ENCODE peak calls at places on chromosomes 7 and 10, in four cellular contexts. One of them, this sample, is unnamed.

GRCh38 chr10:31929986-31930675 is 1.5 kb upstream of the ARHGAP12 start:
- DNase-seq in IMR-90: no peak
- DNase-seq in H9: no peak
- DNase-seq in fibroblast of lung: peak; percentile 41
- DNase-seq in this sample: peak; percentile 36

GRCh38 chr10:62866451-62866850 is 50.3 kb upstream of the EGR2 start:
- DNase-seq in fibroblast of lung: no peak
- DNase-seq in IMR-90: no peak
- DNase-seq in H9: no peak
- DNase-seq in this sample: no peak

GRCh38 chr10:96043895-96044580 is 655 bp downstream of the CCNJ start:
- DNase-seq in fibroblast of lung: peak; percentile 31
- DNase-seq in IMR-90: peak; percentile 45
- DNase-seq in H9: peak; percentile 49
- DNase-seq in this sample: peak; percentile 70

GRCh38 chr7:114310344-114311118 is 104.1 kb upstream of the FOXP2 start:
- DNase-seq in fibroblast of lung: peak; percentile 2
- DNase-seq in IMR-90: no peak
- DNase-seq in H9: no peak
- DNase-seq in this sample: peak; percentile 13

GRCh38 chr7:6164491-6164890 is 107.9 kb downstream of the CYTH3 start:
- DNase-seq in IMR-90: no peak
- DNase-seq in H9: peak; percentile 74
- DNase-seq in fibroblast of lung: no peak
- DNase-seq in this sample: no peak

GRCh38 chr7:34281260-34281659 is 375.9 kb downstream of the BMPER start:
- DNase-seq in IMR-90: no peak
- DNase-seq in fibroblast of lung: no peak
- DNase-seq in H9: no peak
- DNase-seq in this sample: no peak

GRCh38 chr7:13948019-13948781 is 41.3 kb downstream of the ETV1 start:
- DNase-seq in H9: no peak
- DNase-seq in fibroblast of lung: no peak
- DNase-seq in IMR-90: no peak
- DNase-seq in this sample: no peak

GRCh38 chr10:124532106-124532641 is 70.6 kb downstream of the LHPP start:
- DNase-seq in IMR-90: no peak
- DNase-seq in H9: peak; percentile 90
- DNase-seq in fibroblast of lung: no peak
- DNase-seq in this sample: peak; percentile 20

GRCh38 chr10:71081912-71082311 is 130.5 kb upstream of the UNC5B start:
- DNase-seq in H9: no peak
- DNase-seq in IMR-90: no peak
- DNase-seq in fibroblast of lung: no peak
- DNase-seq in this sample: no peak

GRCh38 chr7:102467581-102468415 is 3.0 kb downstream of the LRWD1 start:
- DNase-seq in IMR-90: no peak
- DNase-seq in fibroblast of lung: no peak
- DNase-seq in H9: no peak
- DNase-seq in this sample: no peak

GRCh38 chr10:75402486-75403143 is 1.1 kb upstream of the ZNF503 start:
- DNase-seq in fibroblast of lung: no peak
- DNase-seq in H9: peak; percentile 59
- DNase-seq in IMR-90: no peak
- DNase-seq in this sample: peak; percentile 69

GRCh38 chr7:55155351-55156117 is 136.7 kb downstream of the EGFR start:
- DNase-seq in H9: no peak
- DNase-seq in IMR-90: no peak
- DNase-seq in fibroblast of lung: no peak
- DNase-seq in this sample: no peak

GRCh38 chr10:107104026-107104652 is 60.4 kb downstream of the SORCS1 start:
- DNase-seq in H9: no peak
- DNase-seq in fibroblast of lung: no peak
- DNase-seq in IMR-90: no peak
- DNase-seq in this sample: no peak

GRCh38 chr10:91197044-91197651 is 23.3 kb upstream of the PCGF5 start:
- DNase-seq in fibroblast of lung: peak; percentile 57
- DNase-seq in IMR-90: peak; percentile 53
- DNase-seq in H9: no peak
- DNase-seq in this sample: no peak

GRCh38 chr10:49643296-49644034 is 29.6 kb downstream of the CHAT start:
- DNase-seq in fibroblast of lung: no peak
- DNase-seq in IMR-90: no peak
- DNase-seq in H9: peak; percentile 17
- DNase-seq in this sample: no peak

GRCh38 chr7:230274-230673 is 37.9 kb downstream of the FAM20C start:
- DNase-seq in IMR-90: no peak
- DNase-seq in H9: no peak
- DNase-seq in fibroblast of lung: no peak
- DNase-seq in this sample: no peak

GRCh38 chr10:48332871-48333216 is 26.4 kb downstream of the MAPK8 start:
- DNase-seq in fibroblast of lung: no peak
- DNase-seq in H9: no peak
- DNase-seq in IMR-90: no peak
- DNase-seq in this sample: no peak

GRCh38 chr7:27161214-27161720 is 4.1 kb downstream of the HOXA9 start:
- DNase-seq in H9: no peak
- DNase-seq in fibroblast of lung: no peak
- DNase-seq in IMR-90: no peak
- DNase-seq in this sample: no peak

GRCh38 chr10:74067373-74068370 is 69.8 kb downstream of the VCL start:
- DNase-seq in IMR-90: no peak
- DNase-seq in H9: no peak
- DNase-seq in fibroblast of lung: peak; percentile 64
- DNase-seq in this sample: peak; percentile 39
- H3K9ac ChIP-seq in IMR-90: no peak overlapping the region
- H3K9ac ChIP-seq in H9: no peak overlapping the region
- H3K9ac ChIP-seq in fibroblast of lung: no peak overlapping the region
- H3K9ac ChIP-seq in this sample: no peak overlapping the region

DNA sequence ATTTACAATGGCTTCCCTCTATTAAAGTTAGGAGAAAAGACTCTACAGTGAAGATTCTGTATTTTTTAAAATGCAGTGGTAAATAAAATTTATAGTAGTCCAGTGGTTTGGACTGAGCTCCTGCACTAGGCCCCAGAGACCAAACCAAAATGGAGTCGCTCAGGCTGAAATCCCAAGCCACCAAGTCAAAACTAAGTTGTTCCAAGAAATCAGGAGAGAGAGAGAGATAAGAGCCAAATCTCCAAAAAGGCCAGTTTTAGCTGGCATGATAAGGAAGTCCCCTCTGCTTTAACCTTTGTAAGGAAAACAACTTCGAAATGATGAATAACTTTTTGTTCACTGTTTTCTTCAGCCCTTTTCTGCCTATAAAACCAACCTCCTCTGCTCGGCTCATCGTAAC is 265.9 kb upstream of the KLF14 start:
- DNase-seq in H9: no peak
- DNase-seq in IMR-90: no peak
- DNase-seq in fibroblast of lung: no peak
- DNase-seq in this sample: no peak
- H3K9ac ChIP-seq in H9: no peak overlapping the region
- H3K9ac ChIP-seq in IMR-90: no peak overlapping the region
- H3K9ac ChIP-seq in fibroblast of lung: no peak overlapping the region
- H3K9ac ChIP-seq in this sample: peak overlapping the region; percentile 28

DNA sequence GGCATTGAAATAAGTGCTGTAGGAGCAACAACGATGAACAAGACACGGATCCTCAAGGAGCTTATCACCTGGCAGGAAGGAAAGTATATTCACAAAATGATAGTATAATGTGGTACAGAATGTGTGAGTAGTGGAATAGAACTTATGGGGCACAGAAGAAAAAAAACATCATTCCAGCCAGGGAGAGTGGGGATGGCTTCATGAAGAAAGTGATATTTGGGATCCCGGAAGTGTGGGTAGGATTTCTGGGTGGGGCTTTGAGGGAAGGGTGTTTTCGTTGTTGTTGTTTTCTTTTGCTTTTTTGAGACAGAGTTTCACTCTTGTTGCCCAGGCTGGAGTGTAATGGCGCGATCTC is 162.8 kb upstream of the MKLN1 start:
- DNase-seq in fibroblast of lung: no peak
- DNase-seq in IMR-90: no peak
- DNase-seq in H9: no peak
- DNase-seq in this sample: no peak
- H3K9ac ChIP-seq in fibroblast of lung: no peak overlapping the region
- H3K9ac ChIP-seq in IMR-90: no peak overlapping the region
- H3K9ac ChIP-seq in H9: no peak overlapping the region
- H3K9ac ChIP-seq in this sample: peak overlapping the region; percentile 52

DNA sequence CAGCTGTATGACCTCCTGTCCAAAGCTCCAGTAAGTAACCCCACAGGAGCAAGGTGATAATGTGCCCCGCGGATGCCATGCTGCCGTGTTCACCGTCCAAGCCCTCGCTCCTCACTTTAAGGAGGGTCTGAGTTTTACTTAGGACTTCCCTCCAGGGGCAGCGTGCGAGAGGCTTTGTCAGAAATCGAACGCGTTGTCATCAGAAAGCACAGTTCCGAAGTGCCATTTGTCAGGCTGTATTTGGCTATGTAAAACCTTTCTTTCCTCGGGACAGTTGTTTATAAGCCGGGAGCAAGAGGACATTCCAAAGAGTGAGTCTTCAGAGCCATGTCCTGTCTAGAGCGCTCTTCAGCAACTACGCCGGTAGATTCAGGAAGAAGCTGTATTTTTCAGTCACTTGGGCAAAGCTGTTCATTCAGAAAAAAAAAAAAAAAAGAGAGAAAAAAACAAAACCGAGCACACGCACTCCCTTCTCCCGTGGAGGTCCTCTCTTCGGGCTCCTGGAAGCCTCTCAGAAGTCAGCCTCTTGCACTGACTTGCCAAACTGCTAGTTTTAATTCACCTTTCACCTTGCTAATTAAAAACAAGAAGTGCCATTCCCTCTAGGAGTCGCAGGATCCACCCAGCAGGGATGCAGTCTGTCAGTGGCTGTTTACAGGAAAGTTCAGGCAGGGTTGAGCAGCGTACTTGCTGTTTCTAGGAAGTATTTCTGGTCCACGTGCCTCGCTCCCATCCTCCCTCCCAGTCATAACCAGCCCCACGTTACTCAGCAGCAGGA is at the start of gene SEMA3E:
- DNase-seq in H9: peak; percentile 65
- DNase-seq in fibroblast of lung: peak; percentile 64
- DNase-seq in IMR-90: peak; percentile 35
- DNase-seq in this sample: peak; percentile 56
- H3K9ac ChIP-seq in H9: no peak within 1 kb of the TSS
- H3K9ac ChIP-seq in fibroblast of lung: no peak within 1 kb of the TSS
- H3K9ac ChIP-seq in IMR-90: peak within 1 kb of the TSS; percentile 23
- H3K9ac ChIP-seq in this sample: peak within 1 kb of the TSS; percentile 67

DNA sequence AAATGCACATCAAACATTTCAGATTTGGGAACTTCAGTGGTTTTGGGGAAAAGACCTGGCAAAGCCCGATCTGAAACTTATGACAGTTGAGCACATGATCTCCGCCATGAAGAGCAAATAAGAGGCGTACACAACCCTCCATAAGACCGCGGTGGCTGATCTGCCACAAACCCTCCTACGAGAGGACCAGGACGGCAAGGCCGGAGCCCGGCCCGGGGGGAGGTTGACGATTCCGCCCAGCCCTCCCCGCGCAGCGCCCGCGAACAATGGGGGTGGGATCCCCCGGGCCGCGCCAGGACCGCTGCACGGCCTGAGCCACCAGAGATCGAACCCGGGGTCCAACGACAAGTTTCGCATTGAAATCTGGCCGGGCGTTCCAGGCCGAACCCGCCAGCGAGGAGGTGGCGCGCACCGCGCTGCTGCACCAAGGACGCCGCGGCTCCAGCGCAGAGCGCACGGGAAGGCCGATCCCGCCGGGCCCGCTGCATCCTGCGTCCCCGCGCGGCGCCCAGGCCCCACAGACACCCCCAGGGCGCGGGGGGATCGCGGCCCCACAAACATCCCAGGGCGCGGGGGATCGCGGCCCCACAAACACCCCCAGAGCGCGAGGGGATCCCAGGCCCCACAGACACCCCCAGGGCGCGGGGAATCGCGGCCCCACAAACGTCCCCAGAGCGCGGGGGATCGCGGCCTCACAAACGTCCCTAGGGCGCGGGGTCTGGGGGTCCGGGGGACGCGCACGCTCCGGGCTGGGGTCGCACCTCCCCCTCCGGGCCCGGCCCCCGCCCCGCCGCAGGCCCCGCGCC is 644 bp downstream of the DIP2C start:
- DNase-seq in fibroblast of lung: peak; percentile 59
- DNase-seq in IMR-90: peak; percentile 37
- DNase-seq in H9: no peak
- DNase-seq in this sample: peak; percentile 78
- H3K9ac ChIP-seq in fibroblast of lung: peak overlapping the region; percentile 80
- H3K9ac ChIP-seq in IMR-90: peak overlapping the region; percentile 83
- H3K9ac ChIP-seq in H9: peak overlapping the region; percentile 2
- H3K9ac ChIP-seq in this sample: peak overlapping the region; percentile 91

This sample was measured in adipocyte.